ENCODE peak calls at places on chromosome 9, in six cellular contexts. V is stimulated activated CD8-positive, alpha-beta memory T cell treated with anti-CD3 and anti-CD28 coated beads, Interleukin-4, amount 100 ng/mL, for 4 hours; K is neural crest cell; S is MV-4-11; L is progenitor cell of endocrine pancreas; A is glutamatergic neuron. Z is an unnamed sample.

GRCh38 chr9:127706836-127707241 is at the start of gene CFAP157:
- DNase-seq in V (no peak), K (no peak), S (peak; percentile 35), L (no peak), A (peak; percentile 32), Z (no peak)

GRCh38 chr9:135526730-135527571 is 5.7 kb downstream of the LCN1 start:
- DNase-seq in V (no peak), K (no peak), S (no peak), L (no peak), A (peak; percentile 25), Z (no peak)

GRCh38 chr9:112249277-112249676 is 74.2 kb upstream of the SUSD1 start:
- DNase-seq in V (no peak), K (no peak), S (peak; percentile 38), L (no peak), A (no peak), Z (no peak)

GRCh38 chr9:21817176-21817575 is 14.7 kb downstream of the MTAP start:
- DNase-seq in V (no peak), K (no peak), S (peak; percentile 98), L (no peak), A (no peak), Z (no peak)

GRCh38 chr9:106930477-106930876 is 67.5 kb downstream of the ZNF462 start:
- DNase-seq in V (no peak), K (no peak), S (no peak), L (no peak), A (no peak), Z (no peak)

GRCh38 chr9:79641055-79641454 is 69.3 kb downstream of the TLE4 start:
- DNase-seq in V (no peak), K (no peak), S (no peak), L (no peak), A (no peak), Z (no peak)

GRCh38 chr9:69899491-69899890 is 78.9 kb downstream of the CFAP95 start:
- DNase-seq in V (no peak), K (no peak), S (no peak), L (no peak), A (no peak), Z (no peak)

GRCh38 chr9:85349046-85349445 is 392.7 kb downstream of the AGTPBP1 start:
- DNase-seq in V (no peak), K (no peak), S (no peak), L (no peak), A (no peak), Z (no peak)

GRCh38 chr9:137312852-137313325 is 10.8 kb upstream of the NRARP start:
- DNase-seq in V (no peak), K (no peak), S (no peak), L (no peak), A (peak; percentile 21), Z (peak; percentile 22)

GRCh38 chr9:97851450-97851883 is 1.6 kb upstream of the FOXE1 start:
- DNase-seq in V (no peak), K (no peak), S (no peak), L (no peak), A (no peak), Z (no peak)

GRCh38 chr9:133845659-133845947 is 107.5 kb upstream of the SARDH start:
- DNase-seq in V (no peak), K (no peak), S (no peak), L (no peak), A (no peak), Z (no peak)

GRCh38 chr9:107094370-107094769 is 188.7 kb upstream of the RAD23B start:
- DNase-seq in V (no peak), K (no peak), S (no peak), L (no peak), A (no peak), Z (no peak)

GRCh38 chr9:121286973-121287721 is 19.2 kb downstream of the GSN start:
- DNase-seq in V (no peak), K (peak; percentile 36), S (peak; percentile 71), L (no peak), A (no peak), Z (peak; percentile 88)

GRCh38 chr9:122180633-122181032 is 20.9 kb downstream of the MORN5 start:
- DNase-seq in V (no peak), K (no peak), S (peak; percentile 25), L (no peak), A (no peak), Z (no peak)

GRCh38 chr9:12849486-12850010 is 74.7 kb downstream of the LURAP1L start:
- DNase-seq in V (no peak), K (no peak), S (no peak), L (no peak), A (no peak), Z (no peak)

GRCh38 chr9:6667633-6668280 is 22.2 kb upstream of the GLDC start:
- DNase-seq in V (no peak), K (no peak), S (peak; percentile 17), L (no peak), A (no peak), Z (no peak)

GRCh38 chr9:83588256-83588655 is 34.7 kb upstream of the IDNK start:
- DNase-seq in V (no peak), K (no peak), S (no peak), L (no peak), A (no peak), Z (no peak)

GRCh38 chr9:127562841-127563523 is 49.1 kb upstream of the STXBP1 start:
- DNase-seq in V (no peak), K (no peak), S (peak; percentile 31), L (no peak), A (no peak), Z (peak; percentile 53)

GRCh38 chr9:85640425-85640824 is 101.3 kb downstream of the AGTPBP1 start:
- DNase-seq in V (no peak), K (no peak), S (no peak), L (no peak), A (no peak), Z (no peak)

GRCh38 chr9:95102001-95102433 is 215.5 kb downstream of the FANCC start:
- DNase-seq in V (no peak), K (no peak), S (no peak), L (no peak), A (no peak), Z (no peak)

GRCh38 chr9:4861145-4861544 is 68.4 kb downstream of the RCL1 start:
- DNase-seq in V (no peak), K (no peak), S (no peak), L (no peak), A (no peak), Z (no peak)

GRCh38 chr9:7239708-7240107 is 481.9 kb downstream of the KDM4C start:
- DNase-seq in V (no peak), K (no peak), S (no peak), L (no peak), A (no peak), Z (no peak)

GRCh38 chr9:132896906-132897305 is 18.2 kb downstream of the SPACA9 start:
- DNase-seq in V (no peak), K (no peak), S (no peak), L (no peak), A (no peak), Z (no peak)

GRCh38 chr9:97997330-97998276 is 14.5 kb downstream of the ANP32B start:
- DNase-seq in V (no peak), K (no peak), S (no peak), L (no peak), A (no peak), Z (no peak)

GRCh38 chr9:22044583-22044982 is 35.5 kb upstream of the CDKN2B start:
- DNase-seq in V (no peak), K (no peak), S (no peak), L (no peak), A (no peak), Z (no peak)

GRCh38 chr9:19161257-19162025 is 34.1 kb upstream of the PLIN2 start:
- DNase-seq in V (peak; percentile 12), K (no peak), S (peak; percentile 99), L (no peak), A (no peak), Z (no peak)

GRCh38 chr9:106403081-106403480 is 459.9 kb upstream of the ZNF462 start:
- DNase-seq in V (no peak), K (no peak), S (no peak), L (no peak), A (no peak), Z (no peak)

GRCh38 chr9:21800931-21801682 is 1.3 kb upstream of the MTAP start:
- DNase-seq in V (no peak), K (no peak), S (no peak), L (no peak), A (no peak), Z (no peak)

GRCh38 chr9:16459421-16460148 is 410.9 kb downstream of the BNC2 start:
- DNase-seq in V (no peak), K (no peak), S (no peak), L (no peak), A (no peak), Z (no peak)

GRCh38 chr9:131804826-131805225 is 65.0 kb upstream of the RAPGEF1 start:
- DNase-seq in V (no peak), K (no peak), S (no peak), L (no peak), A (no peak), Z (no peak)

GRCh38 chr9:98099346-98099745 is 19.7 kb downstream of the TRIM14 start:
- DNase-seq in V (no peak), K (no peak), S (no peak), L (no peak), A (no peak), Z (no peak)

GRCh38 chr9:136075881-136076678 is 19.0 kb downstream of the NACC2 start:
- DNase-seq in V (no peak), K (no peak), S (peak; percentile 86), L (no peak), A (no peak), Z (peak; percentile 17)

GRCh38 chr9:84278131-84278530 is 62.4 kb downstream of the SLC28A3 start:
- DNase-seq in V (no peak), K (no peak), S (no peak), L (no peak), A (no peak), Z (no peak)

GRCh38 chr9:98021306-98022040 is 35.1 kb upstream of the NANS start:
- DNase-seq in V (no peak), K (no peak), S (no peak), L (no peak), A (no peak), Z (no peak)

Z was measured in left cardiac atrium.